ENCODE peak calls at places on chromosomes 12 and 14, in ten cellular contexts. One of them, this sample, is unnamed.

GRCh38 chr12:76680940-76681339 is 83.0 kb upstream of the ZDHHC17 start:
- DNase-seq in HCEC 1CT: no peak
- DNase-seq in caudate nucleus: no peak
- DNase-seq in AML-193: no peak
- DNase-seq in T-helper 2 cell: no peak
- DNase-seq in glutamatergic neuron: no peak
- DNase-seq in left lobe of liver: no peak
- DNase-seq in globus pallidus: no peak
- DNase-seq in AG04450: peak
- DNase-seq in tibial nerve: no peak
- DNase-seq in this sample: no peak

GRCh38 chr12:52191841-52192791 is at the start of gene KRT80:
- DNase-seq in AML-193: peak
- DNase-seq in T-helper 2 cell: no peak
- DNase-seq in glutamatergic neuron: peak
- DNase-seq in globus pallidus: peak
- DNase-seq in AG04450: peak
- DNase-seq in caudate nucleus: no peak
- DNase-seq in tibial nerve: peak
- DNase-seq in left lobe of liver: peak
- DNase-seq in HCEC 1CT: peak
- DNase-seq in this sample: peak

GRCh38 chr12:124993568-124994434 is at the start of gene BRI3BP:
- DNase-seq in globus pallidus: peak
- DNase-seq in AML-193: peak
- DNase-seq in AG04450: no peak
- DNase-seq in HCEC 1CT: peak
- DNase-seq in tibial nerve: peak
- DNase-seq in T-helper 2 cell: peak
- DNase-seq in glutamatergic neuron: peak
- DNase-seq in caudate nucleus: peak
- DNase-seq in left lobe of liver: peak
- DNase-seq in this sample: peak

GRCh38 chr12:98211914-98212695 is 303.3 kb upstream of the TMPO start:
- DNase-seq in caudate nucleus: no peak
- DNase-seq in globus pallidus: no peak
- DNase-seq in tibial nerve: no peak
- DNase-seq in glutamatergic neuron: no peak
- DNase-seq in left lobe of liver: no peak
- DNase-seq in T-helper 2 cell: no peak
- DNase-seq in AG04450: no peak
- DNase-seq in AML-193: no peak
- DNase-seq in HCEC 1CT: no peak
- DNase-seq in this sample: no peak

GRCh38 chr14:58216544-58216943 is 16.6 kb downstream of the ACTR10 start:
- DNase-seq in tibial nerve: no peak
- DNase-seq in globus pallidus: no peak
- DNase-seq in left lobe of liver: no peak
- DNase-seq in AML-193: no peak
- DNase-seq in glutamatergic neuron: no peak
- DNase-seq in HCEC 1CT: no peak
- DNase-seq in T-helper 2 cell: no peak
- DNase-seq in caudate nucleus: no peak
- DNase-seq in AG04450: no peak
- DNase-seq in this sample: peak

GRCh38 chr14:84262932-84263331 is 1267.0 kb upstream of the FLRT2 start:
- DNase-seq in AG04450: no peak
- DNase-seq in tibial nerve: no peak
- DNase-seq in AML-193: no peak
- DNase-seq in caudate nucleus: no peak
- DNase-seq in T-helper 2 cell: no peak
- DNase-seq in glutamatergic neuron: no peak
- DNase-seq in left lobe of liver: no peak
- DNase-seq in globus pallidus: no peak
- DNase-seq in HCEC 1CT: no peak
- DNase-seq in this sample: no peak

GRCh38 chr14:65949711-65950516 is 536.3 kb upstream of the CCDC196 start:
- DNase-seq in T-helper 2 cell: no peak
- DNase-seq in caudate nucleus: no peak
- DNase-seq in tibial nerve: no peak
- DNase-seq in HCEC 1CT: no peak
- DNase-seq in AG04450: no peak
- DNase-seq in glutamatergic neuron: no peak
- DNase-seq in left lobe of liver: no peak
- DNase-seq in globus pallidus: no peak
- DNase-seq in AML-193: no peak
- DNase-seq in this sample: peak

GRCh38 chr12:77577756-77578155 is 252.9 kb upstream of the NAV3 start:
- DNase-seq in T-helper 2 cell: no peak
- DNase-seq in left lobe of liver: no peak
- DNase-seq in AG04450: no peak
- DNase-seq in AML-193: no peak
- DNase-seq in caudate nucleus: no peak
- DNase-seq in tibial nerve: no peak
- DNase-seq in globus pallidus: no peak
- DNase-seq in HCEC 1CT: peak
- DNase-seq in glutamatergic neuron: no peak
- DNase-seq in this sample: no peak

GRCh38 chr12:92208613-92209121 is 63.0 kb upstream of the BTG1 start:
- DNase-seq in HCEC 1CT: peak
- DNase-seq in AG04450: no peak
- DNase-seq in left lobe of liver: no peak
- DNase-seq in glutamatergic neuron: no peak
- DNase-seq in T-helper 2 cell: no peak
- DNase-seq in globus pallidus: peak
- DNase-seq in AML-193: no peak
- DNase-seq in caudate nucleus: no peak
- DNase-seq in tibial nerve: peak
- DNase-seq in this sample: no peak

GRCh38 chr12:75666126-75666979 is 154.9 kb upstream of the KRR1 start:
- DNase-seq in globus pallidus: no peak
- DNase-seq in caudate nucleus: no peak
- DNase-seq in HCEC 1CT: peak
- DNase-seq in left lobe of liver: peak
- DNase-seq in T-helper 2 cell: no peak
- DNase-seq in AML-193: no peak
- DNase-seq in glutamatergic neuron: no peak
- DNase-seq in AG04450: no peak
- DNase-seq in tibial nerve: no peak
- DNase-seq in this sample: no peak

GRCh38 chr12:100823988-100824387 is 29.4 kb downstream of the ANO4 start:
- DNase-seq in left lobe of liver: no peak
- DNase-seq in caudate nucleus: no peak
- DNase-seq in T-helper 2 cell: no peak
- DNase-seq in glutamatergic neuron: no peak
- DNase-seq in AG04450: no peak
- DNase-seq in AML-193: no peak
- DNase-seq in HCEC 1CT: peak
- DNase-seq in tibial nerve: no peak
- DNase-seq in globus pallidus: no peak
- DNase-seq in this sample: no peak

GRCh38 chr12:12333407-12333831 is 16.6 kb downstream of the MANSC1 start:
- DNase-seq in T-helper 2 cell: no peak
- DNase-seq in globus pallidus: peak
- DNase-seq in left lobe of liver: peak
- DNase-seq in tibial nerve: no peak
- DNase-seq in caudate nucleus: no peak
- DNase-seq in glutamatergic neuron: no peak
- DNase-seq in AG04450: peak
- DNase-seq in AML-193: no peak
- DNase-seq in HCEC 1CT: no peak
- DNase-seq in this sample: peak

GRCh38 chr14:24937300-24937699 is 112.6 kb downstream of the STXBP6 start:
- DNase-seq in glutamatergic neuron: no peak
- DNase-seq in AML-193: no peak
- DNase-seq in tibial nerve: no peak
- DNase-seq in AG04450: no peak
- DNase-seq in left lobe of liver: no peak
- DNase-seq in globus pallidus: no peak
- DNase-seq in T-helper 2 cell: no peak
- DNase-seq in caudate nucleus: no peak
- DNase-seq in HCEC 1CT: no peak
- DNase-seq in this sample: no peak

GRCh38 chr14:59631237-59631636 is 54.6 kb upstream of the CCDC175 start:
- DNase-seq in T-helper 2 cell: no peak
- DNase-seq in AML-193: no peak
- DNase-seq in glutamatergic neuron: peak
- DNase-seq in AG04450: no peak
- DNase-seq in HCEC 1CT: no peak
- DNase-seq in globus pallidus: no peak
- DNase-seq in caudate nucleus: no peak
- DNase-seq in tibial nerve: no peak
- DNase-seq in left lobe of liver: no peak
- DNase-seq in this sample: peak

GRCh38 chr12:104055686-104056388 is 5.8 kb upstream of the GLT8D2 start:
- DNase-seq in AML-193: no peak
- DNase-seq in T-helper 2 cell: no peak
- DNase-seq in tibial nerve: no peak
- DNase-seq in left lobe of liver: peak
- DNase-seq in HCEC 1CT: no peak
- DNase-seq in AG04450: no peak
- DNase-seq in globus pallidus: no peak
- DNase-seq in caudate nucleus: no peak
- DNase-seq in glutamatergic neuron: no peak
- DNase-seq in this sample: no peak

GRCh38 chr12:131345521-131346436 is 365.1 kb upstream of the SFSWAP start:
- DNase-seq in AML-193: no peak
- DNase-seq in caudate nucleus: no peak
- DNase-seq in T-helper 2 cell: no peak
- DNase-seq in globus pallidus: no peak
- DNase-seq in tibial nerve: no peak
- DNase-seq in left lobe of liver: no peak
- DNase-seq in HCEC 1CT: no peak
- DNase-seq in AG04450: no peak
- DNase-seq in glutamatergic neuron: no peak
- DNase-seq in this sample: no peak

GRCh38 chr12:74170645-74171477 is 366.8 kb upstream of the ATXN7L3B start:
- DNase-seq in globus pallidus: no peak
- DNase-seq in T-helper 2 cell: no peak
- DNase-seq in tibial nerve: no peak
- DNase-seq in left lobe of liver: no peak
- DNase-seq in AML-193: no peak
- DNase-seq in glutamatergic neuron: no peak
- DNase-seq in AG04450: no peak
- DNase-seq in HCEC 1CT: no peak
- DNase-seq in caudate nucleus: no peak
- DNase-seq in this sample: no peak

This sample was measured in ACHN.